ENCODE peak calls at places on chromosomes 5 and 9, in five cellular contexts. I is neuronal stem cell, Z is H9, L is H1, T is mesenchymal stem cell. Q is an unnamed sample.

GRCh38 chr5:761206-761771 is 23.2 kb downstream of the ZDHHC11B start:
- DNase-seq in I (no peak), Z (no peak), L (no peak), T (no peak), Q (no peak)

GRCh38 chr9:72843525-72844439 is 109.1 kb downstream of the ALDH1A1 start:
- DNase-seq in I (no peak), Z (peak), L (no peak), T (peak), Q (no peak)

GRCh38 chr5:167743685-167744084 is 547.8 kb upstream of the WWC1 start:
- DNase-seq in I (no peak), Z (no peak), L (no peak), T (peak), Q (no peak)

GRCh38 chr5:143583385-143583784 is 179.9 kb upstream of the NR3C1 start:
- DNase-seq in I (no peak), Z (no peak), L (no peak), T (no peak), Q (no peak)

GRCh38 chr5:179759961-179760541 is 27.4 kb downstream of the MAML1 start:
- DNase-seq in I (no peak), Z (no peak), L (no peak), T (peak), Q (no peak)

GRCh38 chr5:138354926-138355378 is 2.5 kb downstream of the KDM3B start:
- DNase-seq in I (peak), Z (peak), L (no peak), T (peak), Q (peak)

GRCh38 chr9:101326501-101326900 is 58.3 kb downstream of the BAAT start:
- DNase-seq in I (no peak), Z (no peak), L (no peak), T (no peak), Q (no peak)

GRCh38 chr5:14531668-14532067 is 49.9 kb upstream of the OTULINL start:
- DNase-seq in I (no peak), Z (no peak), L (no peak), T (no peak), Q (no peak)

GRCh38 chr9:136799079-136799853 is 3.1 kb downstream of the CCDC183 start:
- DNase-seq in I (no peak), Z (no peak), L (no peak), T (no peak), Q (no peak)

GRCh38 chr9:122642226-122642625 is 15.2 kb downstream of the OR1B1 start:
- DNase-seq in I (no peak), Z (no peak), L (no peak), T (no peak), Q (peak)

GRCh38 chr5:12655675-12656074 is 751.4 kb upstream of the CTNND2 start:
- DNase-seq in I (no peak), Z (no peak), L (no peak), T (no peak), Q (no peak)

GRCh38 chr5:125602184-125602583 is 821.0 kb upstream of the GRAMD2B start:
- DNase-seq in I (no peak), Z (no peak), L (no peak), T (no peak), Q (no peak)

GRCh38 chr5:124605516-124605915 is 140.9 kb downstream of the ZNF608 start:
- DNase-seq in I (peak), Z (no peak), L (no peak), T (peak), Q (no peak)

GRCh38 chr5:77630246-77631165 is 8.0 kb downstream of the OTP start:
- DNase-seq in I (no peak), Z (peak), L (no peak), T (peak), Q (peak)

GRCh38 chr5:36152324-36153298 is 700 bp downstream of the SKP2 start:
- DNase-seq in I (no peak), Z (no peak), L (no peak), T (peak), Q (peak)

GRCh38 chr5:119071573-119071874 is 637 bp downstream of the DMXL1 start:
- DNase-seq in I (no peak), Z (no peak), L (no peak), T (no peak), Q (no peak)

GRCh38 chr9:137129089-137129455 is 9.9 kb upstream of the GRIN1 start:
- DNase-seq in I (no peak), Z (no peak), L (no peak), T (peak), Q (no peak)

GRCh38 chr9:131739988-131740648 is at the start of gene RAPGEF1:
- DNase-seq in I (peak), Z (peak), L (no peak), T (no peak), Q (no peak)

GRCh38 chr5:180018661-180019060 is 52.9 kb downstream of the RNF130 start:
- DNase-seq in I (no peak), Z (no peak), L (no peak), T (no peak), Q (no peak)

GRCh38 chr9:98916660-98917059 is 27.0 kb upstream of the COL15A1 start:
- DNase-seq in I (no peak), Z (peak), L (no peak), T (peak), Q (no peak)

GRCh38 chr9:38306899-38307298 is 85.6 kb upstream of the ALDH1B1 start:
- DNase-seq in I (no peak), Z (no peak), L (no peak), T (no peak), Q (no peak)

GRCh38 chr9:36625006-36625600 is 52.4 kb downstream of the MELK start:
- DNase-seq in I (no peak), Z (no peak), L (no peak), T (peak), Q (no peak)

GRCh38 chr9:36970007-36970888 is 63.8 kb downstream of the PAX5 start:
- DNase-seq in I (no peak), Z (no peak), L (no peak), T (peak), Q (peak)

GRCh38 chr5:177403194-177403825 is 2.8 kb upstream of the PFN3 start:
- DNase-seq in I (peak), Z (peak), L (no peak), T (peak), Q (peak)

GRCh38 chr9:132023409-132024180 is 56.1 kb downstream of the MED27 start:
- DNase-seq in I (no peak), Z (no peak), L (no peak), T (no peak), Q (no peak)

GRCh38 chr5:170791325-170791954 is 7.9 kb downstream of the GABRP start:
- DNase-seq in I (peak), Z (peak), L (no peak), T (peak), Q (peak)

GRCh38 chr9:9942764-9943424 is 669.9 kb downstream of the PTPRD start:
- DNase-seq in I (peak), Z (peak), L (peak), T (peak), Q (peak)

GRCh38 chr5:41161271-41161670 is 52.1 kb downstream of the C6 start:
- DNase-seq in I (no peak), Z (no peak), L (no peak), T (no peak), Q (peak)

GRCh38 chr5:151708126-151708525 is 21.4 kb upstream of the SPARC start:
- DNase-seq in I (no peak), Z (no peak), L (no peak), T (peak), Q (no peak)

GRCh38 chr5:80406980-80407734 is 707 bp upstream of the ZFYVE16 start:
- DNase-seq in I (peak), Z (no peak), L (no peak), T (peak), Q (peak)

GRCh38 chr5:157366741-157367684 is 93.0 kb upstream of the NIPAL4 start:
- DNase-seq in I (no peak), Z (peak), L (no peak), T (peak), Q (no peak)

GRCh38 chr9:89362647-89363310 is 44.5 kb downstream of the SECISBP2 start:
- DNase-seq in I (no peak), Z (peak), L (no peak), T (no peak), Q (no peak)

GRCh38 chr5:14710313-14710994 is 45.9 kb downstream of the OTULIN start:
- DNase-seq in I (no peak), Z (no peak), L (no peak), T (no peak), Q (no peak)

GRCh38 chr9:132637351-132637750 is 32.4 kb downstream of the DDX31 start:
- DNase-seq in I (no peak), Z (no peak), L (no peak), T (no peak), Q (no peak)

GRCh38 chr5:177537389-177538361 is 16.7 kb downstream of the FAM193B start:
- DNase-seq in I (no peak), Z (no peak), L (no peak), T (peak), Q (no peak)

GRCh38 chr9:93205896-93206575 is 22.1 kb downstream of the WNK2 start:
- DNase-seq in I (no peak), Z (no peak), L (no peak), T (no peak), Q (no peak)

GRCh38 chr9:122954253-122954691 is 13.5 kb downstream of the RABGAP1 start:
- DNase-seq in I (no peak), Z (no peak), L (no peak), T (no peak), Q (no peak)

GRCh38 chr5:170747851-170748250 is 35.7 kb upstream of the GABRP start:
- DNase-seq in I (no peak), Z (peak), L (no peak), T (peak), Q (peak)

GRCh38 chr5:110951373-110951791 is 120.1 kb upstream of the TSLP start:
- DNase-seq in I (no peak), Z (no peak), L (no peak), T (no peak), Q (no peak)

DNA sequence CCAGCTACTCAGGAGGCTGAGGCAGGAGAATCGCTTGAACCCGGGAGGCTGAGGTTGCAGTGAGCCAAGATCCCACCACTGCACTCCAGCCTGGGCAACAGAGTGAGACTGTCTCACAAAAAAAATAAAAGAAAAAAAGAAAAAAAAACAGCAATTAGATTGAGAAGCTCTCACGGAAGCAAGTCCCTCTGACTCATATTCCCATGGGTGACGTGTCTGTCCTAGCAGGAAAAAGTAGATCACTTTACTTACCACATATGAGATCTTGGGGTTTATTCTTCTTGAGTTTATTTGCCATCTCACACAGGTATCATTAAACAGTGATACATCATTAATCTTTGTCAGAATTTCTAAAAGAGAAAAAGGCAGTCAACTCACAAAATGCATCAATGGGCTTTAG is 62.6 kb downstream of the SUSD1 start:
- DNase-seq in I (no peak), Z (no peak), L (no peak), T (peak), Q (peak)
- H2BK12ac ChIP-seq in I (no peak), Z (no peak), L (no peak), T (no peak), Q (no peak)

GRCh38 chr5:169636477-169637084 is 494 bp upstream of the DOCK2 start:
- DNase-seq in I (no peak), Z (peak), L (no peak), T (no peak), Q (no peak)
- H3K4me2 ChIP-seq in I (peak), Z (peak), L (peak), T (peak), Q (peak)

GRCh38 chr5:135313946-135314345 is 85.1 kb downstream of the MACROH2A1 start:
- DNase-seq in I (no peak), Z (peak), L (no peak), T (no peak), Q (no peak)
- H2BK12ac ChIP-seq in I (no peak), Z (no peak), L (no peak), T (peak), Q (no peak)

GRCh38 chr9:69178583-69179011 is 4.5 kb downstream of the TJP2 start:
- DNase-seq in I (no peak), Z (no peak), L (no peak), T (peak), Q (peak)

GRCh38 chr9:69174645-69175487 is 789 bp downstream of the TJP2 start:
- DNase-seq in I (no peak), Z (peak), L (no peak), T (peak), Q (peak)

GRCh38 chr9:69175488-69175872 is 1.4 kb downstream of the TJP2 start:
- DNase-seq in I (no peak), Z (no peak), L (no peak), T (no peak), Q (no peak)

GRCh38 chr9:69179037-69179436 is 5.0 kb downstream of the TJP2 start:
- DNase-seq in I (no peak), Z (no peak), L (no peak), T (no peak), Q (no peak)

DNA sequence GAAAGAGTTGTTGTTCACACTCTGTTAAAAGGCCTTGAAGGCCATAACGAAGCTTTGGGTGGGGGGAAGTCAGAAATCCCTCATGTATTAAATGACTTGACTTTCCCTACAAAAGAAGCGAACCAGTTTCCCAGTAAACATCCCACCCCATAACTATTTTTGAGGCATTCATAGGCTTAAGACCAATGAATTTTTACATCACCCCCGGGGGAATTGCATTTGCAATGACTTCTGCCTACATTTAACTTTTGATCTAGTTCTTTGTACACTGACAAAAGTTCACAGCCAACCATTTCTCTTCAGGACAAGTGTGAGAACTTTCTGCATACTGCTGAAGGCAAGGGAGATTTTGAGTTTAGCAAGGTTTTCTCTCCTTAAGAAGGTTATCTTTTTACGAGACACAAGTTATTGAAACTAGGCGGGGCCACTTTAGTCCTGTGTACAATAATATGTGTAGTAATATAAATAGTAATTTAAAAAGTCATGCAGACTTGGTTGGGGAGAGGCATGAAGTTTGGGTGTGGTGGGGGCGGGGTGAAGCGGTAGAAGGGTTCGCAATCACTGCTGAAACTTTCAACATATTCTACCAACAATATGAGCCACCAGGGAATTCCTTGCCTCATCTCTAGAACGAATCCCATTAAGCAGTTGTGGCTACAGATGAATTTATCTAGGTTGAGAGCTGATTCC is 2.5 kb downstream of the TJP2 start:
- DNase-seq in I (no peak), Z (no peak), L (no peak), T (no peak), Q (no peak)
- H3K4me2 ChIP-seq in I (no peak), Z (no peak), L (no peak), T (no peak), Q (peak)

GRCh38 chr9:128438343-128439109 is 17.3 kb upstream of the ODF2 start:
- DNase-seq in I (peak), Z (peak), L (peak), T (peak), Q (peak)
- H2BK12ac ChIP-seq in I (no peak), Z (no peak), L (no peak), T (no peak), Q (no peak)

GRCh38 chr5:154384480-154385235 is 61.1 kb upstream of the SAP30L start:
- DNase-seq in I (no peak), Z (no peak), L (no peak), T (no peak), Q (no peak)
- H3K4me2 ChIP-seq in I (no peak), Z (no peak), L (no peak), T (no peak), Q (no peak)

GRCh38 chr5:159480849-159481248 is 150.6 kb upstream of the IL12B start:
- DNase-seq in I (no peak), Z (no peak), L (no peak), T (no peak), Q (no peak)

GRCh38 chr5:159489779-159490178 is 159.5 kb upstream of the IL12B start:
- DNase-seq in I (no peak), Z (no peak), L (no peak), T (no peak), Q (no peak)

GRCh38 chr5:159481751-159482150 is 151.5 kb upstream of the IL12B start:
- DNase-seq in I (no peak), Z (no peak), L (no peak), T (no peak), Q (no peak)

GRCh38 chr5:159486836-159487235 is 156.5 kb upstream of the IL12B start:
- DNase-seq in I (no peak), Z (no peak), L (no peak), T (no peak), Q (no peak)
- H2BK12ac ChIP-seq in I (no peak), Z (no peak), L (no peak), T (no peak), Q (no peak)

GRCh38 chr9:121500165-121500478 is 478 bp upstream of the GGTA1 start:
- DNase-seq in I (no peak), Z (no peak), L (no peak), T (no peak), Q (no peak)
- H3K4me2 ChIP-seq in I (peak), Z (peak), L (peak), T (peak), Q (peak)

DNA sequence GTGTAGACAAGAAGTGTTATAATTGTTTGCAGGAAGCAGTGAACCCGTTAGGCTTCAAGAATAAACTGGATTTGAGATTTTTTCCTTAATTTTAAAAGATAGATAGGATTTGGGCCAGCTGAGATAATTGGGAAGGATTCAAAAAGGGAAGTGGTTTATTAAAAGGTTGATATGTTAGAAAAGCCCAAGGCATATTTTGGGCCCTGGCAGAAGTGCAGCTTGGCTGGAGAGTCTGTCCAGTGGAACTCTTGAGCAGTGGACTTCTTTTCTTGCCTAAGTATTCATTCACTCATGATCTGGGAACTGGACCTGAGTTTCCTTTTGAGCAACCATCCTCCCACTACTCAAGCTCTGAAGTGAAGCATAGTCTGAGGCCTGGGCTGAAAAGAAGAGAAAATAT is 433.4 kb downstream of the ZSWIM6 start:
- DNase-seq in I (no peak), Z (no peak), L (no peak), T (no peak), Q (no peak)
- H2BK12ac ChIP-seq in I (no peak), Z (no peak), L (no peak), T (no peak), Q (no peak)

GRCh38 chr9:107548298-107549142 is 59.0 kb upstream of the KLF4 start:
- DNase-seq in I (no peak), Z (no peak), L (no peak), T (peak), Q (peak)
- H3K4me2 ChIP-seq in I (no peak), Z (no peak), L (no peak), T (peak), Q (no peak)